ENCODE peak calls at places on chromosomes 1 and 21, in eight cellular contexts. One of them, this sample, is unnamed.

GRCh38 chr1:197526736-197527371 is 248.4 kb downstream of the DENND1B start:
- DNase-seq in esophagus squamous epithelium: no peak
- DNase-seq in WERI-Rb-1: no peak
- DNase-seq in AG09319: no peak
- DNase-seq in transverse colon: no peak
- DNase-seq in progenitor cell of endocrine pancreas: no peak
- DNase-seq in cardiac muscle cell: peak; percentile 68
- DNase-seq in upper lobe of right lung: no peak
- DNase-seq in this sample: peak; percentile 27

GRCh38 chr1:240366636-240367035 is 245.3 kb downstream of the GREM2 start:
- DNase-seq in esophagus squamous epithelium: no peak
- DNase-seq in WERI-Rb-1: no peak
- DNase-seq in AG09319: no peak
- DNase-seq in transverse colon: no peak
- DNase-seq in progenitor cell of endocrine pancreas: no peak
- DNase-seq in cardiac muscle cell: no peak
- DNase-seq in upper lobe of right lung: no peak
- DNase-seq in this sample: no peak

GRCh38 chr1:61749574-61749973 is 7.3 kb downstream of the PATJ start:
- DNase-seq in esophagus squamous epithelium: no peak
- DNase-seq in WERI-Rb-1: no peak
- DNase-seq in AG09319: no peak
- DNase-seq in transverse colon: no peak
- DNase-seq in progenitor cell of endocrine pancreas: no peak
- DNase-seq in cardiac muscle cell: no peak
- DNase-seq in upper lobe of right lung: no peak
- DNase-seq in this sample: no peak

GRCh38 chr1:47785561-47786271 is 211.5 kb downstream of the TRABD2B start:
- DNase-seq in esophagus squamous epithelium: no peak
- DNase-seq in WERI-Rb-1: peak; percentile 42
- DNase-seq in AG09319: no peak
- DNase-seq in transverse colon: no peak
- DNase-seq in progenitor cell of endocrine pancreas: no peak
- DNase-seq in cardiac muscle cell: peak; percentile 62
- DNase-seq in upper lobe of right lung: no peak
- DNase-seq in this sample: no peak

GRCh38 chr1:220093361-220094015 is 444 bp upstream of the IARS2 start:
- DNase-seq in esophagus squamous epithelium: no peak
- DNase-seq in WERI-Rb-1: no peak
- DNase-seq in AG09319: no peak
- DNase-seq in transverse colon: no peak
- DNase-seq in progenitor cell of endocrine pancreas: no peak
- DNase-seq in cardiac muscle cell: peak; percentile 6
- DNase-seq in upper lobe of right lung: no peak
- DNase-seq in this sample: no peak

GRCh38 chr1:26350701-26351590 is 3.0 kb downstream of the CRYBG2 start:
- DNase-seq in esophagus squamous epithelium: no peak
- DNase-seq in WERI-Rb-1: no peak
- DNase-seq in AG09319: no peak
- DNase-seq in transverse colon: peak; percentile 63
- DNase-seq in progenitor cell of endocrine pancreas: no peak
- DNase-seq in cardiac muscle cell: no peak
- DNase-seq in upper lobe of right lung: no peak
- DNase-seq in this sample: no peak

GRCh38 chr1:114530224-114530623 is 19.2 kb upstream of the TRIM33 start:
- DNase-seq in esophagus squamous epithelium: no peak
- DNase-seq in WERI-Rb-1: no peak
- DNase-seq in AG09319: no peak
- DNase-seq in transverse colon: no peak
- DNase-seq in progenitor cell of endocrine pancreas: no peak
- DNase-seq in cardiac muscle cell: no peak
- DNase-seq in upper lobe of right lung: no peak
- DNase-seq in this sample: no peak

GRCh38 chr1:63454269-63454668 is 68.8 kb downstream of the ITGB3BP start:
- DNase-seq in esophagus squamous epithelium: no peak
- DNase-seq in WERI-Rb-1: no peak
- DNase-seq in AG09319: peak; percentile 11
- DNase-seq in transverse colon: no peak
- DNase-seq in progenitor cell of endocrine pancreas: no peak
- DNase-seq in cardiac muscle cell: no peak
- DNase-seq in upper lobe of right lung: no peak
- DNase-seq in this sample: no peak

GRCh38 chr1:7438921-7439655 is 332.0 kb upstream of the VAMP3 start:
- DNase-seq in esophagus squamous epithelium: no peak
- DNase-seq in WERI-Rb-1: no peak
- DNase-seq in AG09319: no peak
- DNase-seq in transverse colon: no peak
- DNase-seq in progenitor cell of endocrine pancreas: no peak
- DNase-seq in cardiac muscle cell: no peak
- DNase-seq in upper lobe of right lung: no peak
- DNase-seq in this sample: no peak

GRCh38 chr1:17120962-17121837 is 1.9 kb upstream of the PADI2 start:
- DNase-seq in esophagus squamous epithelium: no peak
- DNase-seq in WERI-Rb-1: no peak
- DNase-seq in AG09319: no peak
- DNase-seq in transverse colon: no peak
- DNase-seq in progenitor cell of endocrine pancreas: no peak
- DNase-seq in cardiac muscle cell: peak; percentile 22
- DNase-seq in upper lobe of right lung: no peak
- DNase-seq in this sample: no peak

GRCh38 chr1:75132421-75133381 is 1.5 kb upstream of the LHX8 start:
- DNase-seq in esophagus squamous epithelium: no peak
- DNase-seq in WERI-Rb-1: no peak
- DNase-seq in AG09319: no peak
- DNase-seq in transverse colon: no peak
- DNase-seq in progenitor cell of endocrine pancreas: no peak
- DNase-seq in cardiac muscle cell: peak; percentile 26
- DNase-seq in upper lobe of right lung: no peak
- DNase-seq in this sample: peak; percentile 8

GRCh38 chr1:90773812-90774211 is 56.7 kb upstream of the BARHL2 start:
- DNase-seq in esophagus squamous epithelium: no peak
- DNase-seq in WERI-Rb-1: no peak
- DNase-seq in AG09319: no peak
- DNase-seq in transverse colon: no peak
- DNase-seq in progenitor cell of endocrine pancreas: no peak
- DNase-seq in cardiac muscle cell: no peak
- DNase-seq in upper lobe of right lung: no peak
- DNase-seq in this sample: no peak

GRCh38 chr1:28601696-28602095 is 9.6 kb downstream of the RAB42 start:
- DNase-seq in esophagus squamous epithelium: no peak
- DNase-seq in WERI-Rb-1: no peak
- DNase-seq in AG09319: peak; percentile 64
- DNase-seq in transverse colon: no peak
- DNase-seq in progenitor cell of endocrine pancreas: no peak
- DNase-seq in cardiac muscle cell: no peak
- DNase-seq in upper lobe of right lung: no peak
- DNase-seq in this sample: no peak

GRCh38 chr1:211135342-211135950 is 1.5 kb upstream of the KCNH1 start:
- DNase-seq in esophagus squamous epithelium: no peak
- DNase-seq in WERI-Rb-1: no peak
- DNase-seq in AG09319: peak; percentile 31
- DNase-seq in transverse colon: no peak
- DNase-seq in progenitor cell of endocrine pancreas: no peak
- DNase-seq in cardiac muscle cell: peak; percentile 61
- DNase-seq in upper lobe of right lung: no peak
- DNase-seq in this sample: peak; percentile 32

GRCh38 chr1:82284213-82284612 is 483.5 kb downstream of the ADGRL2 start:
- DNase-seq in esophagus squamous epithelium: no peak
- DNase-seq in WERI-Rb-1: no peak
- DNase-seq in AG09319: no peak
- DNase-seq in transverse colon: no peak
- DNase-seq in progenitor cell of endocrine pancreas: no peak
- DNase-seq in cardiac muscle cell: no peak
- DNase-seq in upper lobe of right lung: no peak
- DNase-seq in this sample: no peak

GRCh38 chr1:32765561-32766327 is 51.4 kb downstream of the YARS1 start:
- DNase-seq in esophagus squamous epithelium: no peak
- DNase-seq in WERI-Rb-1: no peak
- DNase-seq in AG09319: no peak
- DNase-seq in transverse colon: no peak
- DNase-seq in progenitor cell of endocrine pancreas: no peak
- DNase-seq in cardiac muscle cell: no peak
- DNase-seq in upper lobe of right lung: no peak
- DNase-seq in this sample: peak; percentile 8

DNA sequence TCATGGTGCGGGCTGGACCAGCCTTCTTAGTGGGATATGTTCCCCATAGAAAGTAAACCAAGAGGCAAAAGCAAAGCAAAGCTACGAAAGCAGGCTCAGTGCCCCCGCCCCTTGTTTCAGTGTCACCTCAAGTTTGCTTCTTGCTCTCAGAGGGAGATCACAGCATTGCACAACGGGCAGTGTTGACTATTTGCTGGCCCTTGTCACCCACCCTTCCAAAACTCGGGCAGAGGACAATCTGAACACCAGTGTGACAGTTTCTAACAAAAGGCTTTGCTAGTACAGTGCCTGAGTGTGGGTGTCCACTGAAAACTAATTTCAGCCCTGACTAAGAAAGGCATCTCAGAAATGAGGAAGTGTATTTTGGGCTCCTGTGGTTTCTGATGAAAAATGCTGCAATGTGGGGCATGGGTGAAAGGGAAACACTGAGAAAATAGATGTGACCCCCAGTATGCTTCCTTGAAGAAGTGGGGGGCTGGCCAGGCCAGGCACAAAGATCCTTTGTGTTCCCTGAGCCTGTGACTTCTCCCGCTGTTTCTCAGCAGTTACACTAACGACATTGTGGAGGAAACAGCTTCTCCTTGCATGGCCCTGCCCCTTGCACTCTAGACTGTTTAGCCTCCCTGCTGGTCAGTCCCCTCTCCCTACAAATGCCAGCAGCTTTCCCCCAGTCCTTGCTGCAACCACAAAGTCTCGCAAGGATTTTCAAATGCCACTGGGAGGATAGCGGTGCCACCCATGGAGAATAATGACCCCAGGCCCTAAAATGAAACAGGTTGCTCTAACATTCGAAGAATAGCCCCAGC is 33.3 kb upstream of the KCNE1 start:
- DNase-seq in esophagus squamous epithelium: no peak
- DNase-seq in WERI-Rb-1: no peak
- DNase-seq in AG09319: peak; percentile 60
- DNase-seq in transverse colon: peak; percentile 47
- DNase-seq in progenitor cell of endocrine pancreas: no peak
- DNase-seq in cardiac muscle cell: peak; percentile 49
- DNase-seq in upper lobe of right lung: peak; percentile 81
- DNase-seq in this sample: peak; percentile 72
- TF ChIP-seq CTCF in esophagus squamous epithelium: no peak
- TF ChIP-seq CTCF in WERI-Rb-1: no peak
- TF ChIP-seq CTCF in AG09319: no peak
- TF ChIP-seq CTCF in transverse colon: no peak
- TF ChIP-seq CTCF in progenitor cell of endocrine pancreas: no peak
- TF ChIP-seq CTCF in cardiac muscle cell: no peak
- TF ChIP-seq CTCF in upper lobe of right lung: no peak
- TF ChIP-seq CTCF in this sample: no peak

GRCh38 chr1:175219774-175220173 is 27.2 kb upstream of the KIAA0040 start:
- DNase-seq in esophagus squamous epithelium: no peak
- DNase-seq in WERI-Rb-1: no peak
- DNase-seq in AG09319: no peak
- DNase-seq in transverse colon: no peak
- DNase-seq in progenitor cell of endocrine pancreas: no peak
- DNase-seq in cardiac muscle cell: no peak
- DNase-seq in upper lobe of right lung: no peak
- DNase-seq in this sample: no peak

GRCh38 chr1:175220853-175221547 is 28.4 kb upstream of the KIAA0040 start:
- DNase-seq in esophagus squamous epithelium: no peak
- DNase-seq in WERI-Rb-1: no peak
- DNase-seq in AG09319: no peak
- DNase-seq in transverse colon: no peak
- DNase-seq in progenitor cell of endocrine pancreas: no peak
- DNase-seq in cardiac muscle cell: no peak
- DNase-seq in upper lobe of right lung: no peak
- DNase-seq in this sample: no peak

GRCh38 chr1:175222296-175222938 is 29.8 kb upstream of the KIAA0040 start:
- DNase-seq in esophagus squamous epithelium: no peak
- DNase-seq in WERI-Rb-1: no peak
- DNase-seq in AG09319: no peak
- DNase-seq in transverse colon: no peak
- DNase-seq in progenitor cell of endocrine pancreas: no peak
- DNase-seq in cardiac muscle cell: no peak
- DNase-seq in upper lobe of right lung: no peak
- DNase-seq in this sample: no peak

GRCh38 chr1:175218786-175219447 is 26.3 kb upstream of the KIAA0040 start:
- DNase-seq in esophagus squamous epithelium: no peak
- DNase-seq in WERI-Rb-1: no peak
- DNase-seq in AG09319: no peak
- DNase-seq in transverse colon: no peak
- DNase-seq in progenitor cell of endocrine pancreas: no peak
- DNase-seq in cardiac muscle cell: no peak
- DNase-seq in upper lobe of right lung: no peak
- DNase-seq in this sample: no peak

DNA sequence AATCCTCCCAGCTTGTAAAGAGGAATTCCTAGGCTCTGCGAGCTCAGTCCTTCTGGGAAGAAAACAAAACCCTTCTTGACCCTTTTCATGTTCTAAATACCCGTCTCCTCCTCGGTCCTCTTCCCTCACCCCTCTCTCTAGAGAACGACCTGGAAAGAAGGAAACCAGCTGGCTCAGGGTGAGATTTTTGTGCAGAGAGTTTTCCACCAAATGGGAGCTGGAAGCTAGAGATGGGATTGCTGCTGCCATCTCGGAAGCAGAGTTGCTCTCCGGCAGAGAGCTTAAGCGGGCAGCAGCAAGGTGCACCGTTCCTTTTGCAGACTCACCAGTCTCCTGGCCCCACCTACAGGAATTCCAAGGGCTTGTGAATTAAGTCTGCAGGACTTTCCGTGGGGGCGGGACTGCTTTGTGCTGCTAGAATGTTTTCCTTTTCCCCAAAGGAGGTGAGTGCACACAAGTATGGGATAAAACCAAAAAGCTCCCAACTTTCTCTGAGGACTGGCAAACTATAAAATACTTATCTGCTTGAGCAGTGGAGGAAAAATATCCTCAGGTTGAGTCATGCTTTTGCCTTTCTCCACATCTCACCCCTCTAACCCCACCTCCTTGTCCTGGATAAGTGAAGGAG is 29.1 kb upstream of the KIAA0040 start:
- DNase-seq in esophagus squamous epithelium: no peak
- DNase-seq in WERI-Rb-1: peak; percentile 30
- DNase-seq in AG09319: no peak
- DNase-seq in transverse colon: no peak
- DNase-seq in progenitor cell of endocrine pancreas: no peak
- DNase-seq in cardiac muscle cell: peak; percentile 14
- DNase-seq in upper lobe of right lung: peak; percentile 66
- DNase-seq in this sample: no peak
- TF ChIP-seq CTCF in esophagus squamous epithelium: peak; percentile 47
- TF ChIP-seq CTCF in WERI-Rb-1: no peak
- TF ChIP-seq CTCF in AG09319: no peak
- TF ChIP-seq CTCF in transverse colon: peak; percentile 49
- TF ChIP-seq CTCF in progenitor cell of endocrine pancreas: peak; percentile 16
- TF ChIP-seq CTCF in cardiac muscle cell: no peak
- TF ChIP-seq CTCF in upper lobe of right lung: peak; percentile 42
- TF ChIP-seq CTCF in this sample: no peak

GRCh38 chr1:202184750-202185460 is 8.7 kb upstream of the LGR6 start:
- DNase-seq in esophagus squamous epithelium: no peak
- DNase-seq in WERI-Rb-1: peak; percentile 100
- DNase-seq in AG09319: peak; percentile 44
- DNase-seq in transverse colon: peak; percentile 86
- DNase-seq in progenitor cell of endocrine pancreas: peak; percentile 85
- DNase-seq in cardiac muscle cell: peak; percentile 93
- DNase-seq in upper lobe of right lung: peak; percentile 92
- DNase-seq in this sample: peak; percentile 79
- TF ChIP-seq CTCF in esophagus squamous epithelium: peak; percentile 75
- TF ChIP-seq CTCF in WERI-Rb-1: peak; percentile 100
- TF ChIP-seq CTCF in AG09319: peak; percentile 86
- TF ChIP-seq CTCF in transverse colon: peak; percentile 83
- TF ChIP-seq CTCF in progenitor cell of endocrine pancreas: peak; percentile 91
- TF ChIP-seq CTCF in cardiac muscle cell: peak; percentile 91
- TF ChIP-seq CTCF in upper lobe of right lung: peak; percentile 85
- TF ChIP-seq CTCF in this sample: peak; percentile 87

GRCh38 chr1:228060458-228061190 is 21.9 kb upstream of the ARF1 start:
- DNase-seq in esophagus squamous epithelium: no peak
- DNase-seq in WERI-Rb-1: no peak
- DNase-seq in AG09319: no peak
- DNase-seq in transverse colon: peak; percentile 47
- DNase-seq in progenitor cell of endocrine pancreas: no peak
- DNase-seq in cardiac muscle cell: no peak
- DNase-seq in upper lobe of right lung: peak; percentile 81
- DNase-seq in this sample: peak; percentile 37
- TF ChIP-seq CTCF in esophagus squamous epithelium: no peak
- TF ChIP-seq CTCF in WERI-Rb-1: no peak
- TF ChIP-seq CTCF in AG09319: no peak
- TF ChIP-seq CTCF in transverse colon: no peak
- TF ChIP-seq CTCF in progenitor cell of endocrine pancreas: no peak
- TF ChIP-seq CTCF in cardiac muscle cell: no peak
- TF ChIP-seq CTCF in upper lobe of right lung: no peak
- TF ChIP-seq CTCF in this sample: no peak